ENCODE peak calls at places on chromosome 11, in seven cellular contexts. G is hepatocyte, V is choroid plexus epithelial cell, K is A549, Z is colonic mucosa, S is transverse colon, N is fibroblast of lung. H is an unnamed sample.

GRCh38 chr11:35272391-35272821 is 133.4 kb downstream of the CD44 start:
- DNase-seq in Z (no peak), G (no peak), V (no peak), N (no peak), K (no peak), S (peak), H (no peak)

GRCh38 chr11:59141673-59142460 is 789 bp upstream of the FAM111A start:
- DNase-seq in K (no peak), S (no peak), Z (no peak), G (no peak), N (peak), V (peak), H (peak)

GRCh38 chr11:118917488-118918127 is 8.1 kb downstream of the BCL9L start:
- DNase-seq in N (peak), K (peak), S (peak), G (peak), V (peak), Z (peak), H (peak)

GRCh38 chr11:64355078-64355940 is 3.7 kb upstream of the RPS6KA4 start:
- DNase-seq in K (peak), V (peak), S (peak), G (peak), N (peak), Z (peak), H (peak)

GRCh38 chr11:61480936-61481335 is 27.6 kb upstream of the LRRC10B start:
- DNase-seq in S (peak), K (peak), V (peak), N (peak), Z (peak), G (peak), H (no peak)

GRCh38 chr11:113681711-113682410 is 24.2 kb downstream of the TMPRSS5 start:
- DNase-seq in V (no peak), G (peak), K (no peak), S (no peak), N (no peak), Z (no peak), H (peak)

GRCh38 chr11:100876826-100877545 is 189.9 kb downstream of the ARHGAP42 start:
- DNase-seq in S (no peak), N (peak), V (peak), G (peak), K (peak), Z (no peak), H (peak)

GRCh38 chr11:110130642-110131238 is 37.5 kb downstream of the ZC3H12C start:
- DNase-seq in G (peak), Z (peak), S (peak), K (no peak), N (peak), V (peak), H (peak)

GRCh38 chr11:87265132-87265531 is 227.4 kb downstream of the TMEM135 start:
- DNase-seq in N (peak), K (no peak), S (no peak), Z (no peak), G (no peak), V (peak), H (peak)

GRCh38 chr11:70278994-70279393 is 8.5 kb downstream of the PPFIA1 start:
- DNase-seq in Z (no peak), S (no peak), G (no peak), K (no peak), N (no peak), V (no peak), H (no peak)

GRCh38 chr11:10493041-10493663 is 38.1 kb downstream of the AMPD3 start:
- DNase-seq in K (no peak), V (no peak), Z (no peak), N (no peak), S (no peak), G (no peak), H (no peak)

GRCh38 chr11:81010631-81011030 is 1569.8 kb upstream of the TENM4 start:
- DNase-seq in V (no peak), K (no peak), Z (no peak), N (no peak), G (no peak), S (no peak), H (no peak)

GRCh38 chr11:61158691-61159381 is 2.4 kb downstream of the VPS37C start:
- DNase-seq in V (peak), Z (peak), K (no peak), G (no peak), N (peak), S (peak), H (peak)

GRCh38 chr11:71489311-71490043 is 36.5 kb downstream of the NADSYN1 start:
- DNase-seq in Z (no peak), K (peak), N (peak), S (no peak), G (no peak), V (peak), H (peak)

GRCh38 chr11:30497600-30497999 is 88.6 kb downstream of the MPPED2 start:
- DNase-seq in V (no peak), N (no peak), S (no peak), Z (no peak), G (no peak), K (no peak), H (no peak)

GRCh38 chr11:31822604-31823371 is 11.7 kb upstream of the PAX6 start:
- DNase-seq in V (no peak), S (no peak), G (no peak), Z (no peak), K (no peak), N (no peak), H (no peak)

GRCh38 chr11:75429902-75430691 is 2.9 kb downstream of the KLHL35 start:
- DNase-seq in K (peak), S (peak), V (peak), G (peak), N (peak), Z (peak), H (peak)

GRCh38 chr11:134580635-134581025 is 168.6 kb upstream of the B3GAT1 start:
- DNase-seq in N (no peak), G (no peak), S (no peak), V (no peak), Z (no peak), K (no peak), H (no peak)

GRCh38 chr11:23797624-23798419 is 699.0 kb upstream of the LUZP2 start:
- DNase-seq in V (no peak), K (no peak), G (no peak), S (peak), N (no peak), Z (peak), H (no peak)

DNA sequence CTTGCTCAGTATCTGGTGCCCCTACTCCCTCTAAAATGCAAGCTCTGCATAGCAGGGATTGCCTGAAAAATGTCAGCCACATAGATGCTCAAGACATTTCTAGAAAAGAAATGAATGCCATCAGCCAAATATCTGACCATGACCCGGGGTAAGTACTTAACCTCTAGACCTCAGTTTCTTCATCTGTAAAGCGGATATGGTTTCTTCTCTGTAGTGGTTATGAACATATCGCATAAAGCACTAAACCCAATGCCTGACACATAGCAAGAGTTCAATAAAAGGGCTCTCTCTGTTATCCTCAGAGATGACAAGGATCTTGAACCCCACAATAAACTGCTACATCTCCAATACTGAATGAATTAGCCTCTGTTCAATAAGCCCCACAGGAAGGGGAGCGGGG is 122.6 kb downstream of the ABTB2 start:
- DNase-seq in Z (no peak), N (no peak), G (no peak), K (no peak), V (no peak), S (no peak), H (no peak)
- H3K4me3 ChIP-seq in Z (no peak), N (no peak), G (no peak), K (no peak), V (no peak), S (no peak), H (no peak)

GRCh38 chr11:46117842-46118241 is 3.4 kb downstream of the PHF21A start:
- DNase-seq in Z (no peak), S (no peak), K (no peak), G (no peak), V (no peak), N (peak), H (no peak)
- TF ChIP-seq CTCF in Z (no peak), S (no peak), K (peak), G (peak), V (peak), N (peak), H (peak)

GRCh38 chr11:79404325-79404724 is 36.5 kb downstream of the TENM4 start:
- DNase-seq in K (no peak), V (peak), S (no peak), Z (no peak), G (no peak), N (peak), H (no peak)

GRCh38 chr11:79403839-79404238 is 37.0 kb downstream of the TENM4 start:
- DNase-seq in N (no peak), G (no peak), V (no peak), Z (no peak), S (no peak), K (no peak), H (no peak)

GRCh38 chr11:79402912-79403311 is 37.9 kb downstream of the TENM4 start:
- DNase-seq in G (no peak), Z (no peak), N (no peak), K (no peak), S (no peak), V (no peak), H (no peak)

GRCh38 chr11:79400717-79401330 is 40.0 kb downstream of the TENM4 start:
- DNase-seq in V (peak), N (peak), G (peak), K (peak), S (peak), Z (peak), H (peak)

DNA sequence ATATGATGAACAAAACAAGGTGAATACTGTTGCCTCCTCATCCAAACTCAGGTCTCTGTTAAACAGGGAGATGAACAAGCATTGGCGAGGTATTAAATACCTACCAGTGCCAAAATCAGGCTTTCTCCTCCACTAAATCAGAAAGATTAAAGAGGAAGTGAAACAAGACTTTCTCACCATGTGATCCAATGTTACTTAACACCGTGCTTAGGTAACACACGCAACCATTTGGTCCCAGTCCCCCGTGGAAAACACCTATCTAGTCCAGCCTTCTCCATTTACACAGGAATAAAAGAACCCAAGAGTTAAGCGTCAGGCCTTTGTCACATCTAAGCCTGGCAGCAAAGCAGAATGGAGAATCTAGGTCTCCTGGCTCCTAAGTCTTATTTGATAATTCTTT is 34.5 kb downstream of the TENM4 start:
- DNase-seq in K (no peak), Z (no peak), S (no peak), G (no peak), N (no peak), V (no peak), H (no peak)
- H3K4me3 ChIP-seq in K (no peak), Z (no peak), S (no peak), G (no peak), N (no peak), V (no peak), H (no peak)

DNA sequence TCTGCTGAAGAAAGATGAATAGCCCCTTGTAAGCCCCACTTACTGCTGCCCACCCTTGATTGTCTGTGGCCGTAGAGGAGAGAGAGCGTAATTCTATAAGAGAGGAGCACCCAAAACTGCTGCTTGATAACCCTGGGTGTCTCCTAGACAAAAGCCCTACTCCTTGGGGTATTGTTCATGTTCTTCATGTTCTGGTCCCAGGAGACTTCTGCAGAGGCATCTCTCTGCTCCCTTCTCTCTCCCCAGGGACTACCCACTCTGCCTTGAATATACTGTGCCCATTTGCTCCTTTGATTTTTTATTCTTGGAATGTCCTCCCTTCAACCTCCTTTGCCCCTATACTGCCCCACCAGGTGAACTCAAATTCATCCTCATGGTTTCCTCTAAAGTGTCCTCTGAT is 417.8 kb upstream of the CADM1 start:
- DNase-seq in G (no peak), Z (no peak), K (no peak), N (no peak), S (no peak), V (no peak), H (no peak)
- TF ChIP-seq CTCF in G (no peak), Z (no peak), K (no peak), N (no peak), S (no peak), V (no peak), H (no peak)

DNA sequence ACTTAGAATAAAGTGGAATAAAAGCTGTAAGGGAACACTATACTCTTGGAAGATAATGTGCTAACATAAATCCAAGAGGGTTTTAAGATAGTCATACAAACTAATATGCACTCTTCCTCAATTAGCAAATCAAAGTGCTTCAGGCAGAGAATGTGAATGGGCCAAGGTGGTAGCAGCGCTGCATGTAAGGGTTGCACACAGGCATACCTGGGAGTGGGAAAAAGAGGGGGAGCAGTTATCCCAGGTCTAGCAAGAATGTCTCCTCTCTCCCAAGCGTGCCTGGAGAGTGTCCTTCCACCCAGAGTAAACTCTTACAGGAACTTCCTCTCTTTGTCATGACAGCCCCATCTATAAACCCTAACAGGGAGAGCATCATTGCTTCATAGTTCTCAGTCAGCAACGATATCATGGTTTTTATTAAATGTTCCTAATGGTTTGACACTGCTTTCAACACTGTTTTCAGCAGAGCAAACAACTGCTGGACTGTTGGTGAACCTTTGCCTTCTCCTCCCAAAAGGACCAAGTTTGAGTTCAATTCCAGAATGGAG is 61.6 kb downstream of the SYTL2 start:
- DNase-seq in N (no peak), Z (no peak), G (no peak), V (no peak), S (no peak), K (no peak), H (no peak)
- H3K4me3 ChIP-seq in N (no peak), Z (no peak), G (no peak), V (no peak), S (no peak), K (no peak), H (no peak)

H was measured in astrocyte of the spinal cord.